ENCODE peak calls at places on chromosomes 13 and 19, in eight cellular contexts. One of them, this sample, is unnamed.
A peak's percentile ranks its signal among the peaks of the same experiment; 100 is the strongest.

GRCh38 chr19:17680235-17680722 is 7.9 kb downstream of the UNC13A start:
- DNase-seq in fibroblast of the aortic adventitia: peak; percentile 62
- DNase-seq in AG04449: no peak
- DNase-seq in neural progenitor cell: peak; percentile 67
- DNase-seq in HFF-Myc: no peak
- DNase-seq in cardiac fibroblast: peak; percentile 69
- DNase-seq in heart right ventricle: peak; percentile 88
- DNase-seq in tibial artery: peak; percentile 94
- DNase-seq in this sample: peak; percentile 16

GRCh38 chr13:31246918-31247317 is 47.1 kb downstream of the B3GLCT start:
- DNase-seq in fibroblast of the aortic adventitia: no peak
- DNase-seq in AG04449: no peak
- DNase-seq in neural progenitor cell: no peak
- DNase-seq in HFF-Myc: no peak
- DNase-seq in cardiac fibroblast: no peak
- DNase-seq in heart right ventricle: no peak
- DNase-seq in tibial artery: no peak
- DNase-seq in this sample: no peak

GRCh38 chr13:99425485-99426341 is 75.6 kb upstream of the TM9SF2 start:
- DNase-seq in fibroblast of the aortic adventitia: no peak
- DNase-seq in AG04449: no peak
- DNase-seq in neural progenitor cell: no peak
- DNase-seq in HFF-Myc: no peak
- DNase-seq in cardiac fibroblast: no peak
- DNase-seq in heart right ventricle: no peak
- DNase-seq in tibial artery: no peak
- DNase-seq in this sample: no peak

GRCh38 chr19:15464394-15465385 is at the start of gene RASAL3:
- DNase-seq in fibroblast of the aortic adventitia: peak; percentile 43
- DNase-seq in AG04449: no peak
- DNase-seq in neural progenitor cell: no peak
- DNase-seq in HFF-Myc: no peak
- DNase-seq in cardiac fibroblast: peak; percentile 15
- DNase-seq in heart right ventricle: no peak
- DNase-seq in tibial artery: no peak
- DNase-seq in this sample: no peak

GRCh38 chr13:50577806-50578205 is 265.7 kb downstream of the DLEU7 start:
- DNase-seq in fibroblast of the aortic adventitia: no peak
- DNase-seq in AG04449: no peak
- DNase-seq in neural progenitor cell: no peak
- DNase-seq in HFF-Myc: no peak
- DNase-seq in cardiac fibroblast: no peak
- DNase-seq in heart right ventricle: no peak
- DNase-seq in tibial artery: no peak
- DNase-seq in this sample: no peak

GRCh38 chr19:43760941-43761340 is 6.2 kb upstream of the SMG9 start:
- DNase-seq in fibroblast of the aortic adventitia: no peak
- DNase-seq in AG04449: no peak
- DNase-seq in neural progenitor cell: no peak
- DNase-seq in HFF-Myc: no peak
- DNase-seq in cardiac fibroblast: no peak
- DNase-seq in heart right ventricle: no peak
- DNase-seq in tibial artery: no peak
- DNase-seq in this sample: no peak

GRCh38 chr19:53874384-53874995 is 6.8 kb downstream of the MYADM start:
- DNase-seq in fibroblast of the aortic adventitia: no peak
- DNase-seq in AG04449: no peak
- DNase-seq in neural progenitor cell: no peak
- DNase-seq in HFF-Myc: no peak
- DNase-seq in cardiac fibroblast: no peak
- DNase-seq in heart right ventricle: no peak
- DNase-seq in tibial artery: no peak
- DNase-seq in this sample: no peak

GRCh38 chr19:41392775-41393174 is 4.4 kb downstream of the EXOSC5 start:
- DNase-seq in fibroblast of the aortic adventitia: no peak
- DNase-seq in AG04449: no peak
- DNase-seq in neural progenitor cell: no peak
- DNase-seq in HFF-Myc: no peak
- DNase-seq in cardiac fibroblast: no peak
- DNase-seq in heart right ventricle: no peak
- DNase-seq in tibial artery: no peak
- DNase-seq in this sample: no peak

GRCh38 chr19:34253711-34254551 is 423 bp upstream of the GARRE1 start:
- DNase-seq in fibroblast of the aortic adventitia: peak; percentile 35
- DNase-seq in AG04449: no peak
- DNase-seq in neural progenitor cell: peak; percentile 97
- DNase-seq in HFF-Myc: no peak
- DNase-seq in cardiac fibroblast: no peak
- DNase-seq in heart right ventricle: peak; percentile 90
- DNase-seq in tibial artery: peak; percentile 92
- DNase-seq in this sample: no peak

GRCh38 chr19:47713046-47714021 is at the start of gene EHD2:
- DNase-seq in fibroblast of the aortic adventitia: peak; percentile 78
- DNase-seq in AG04449: no peak
- DNase-seq in neural progenitor cell: peak; percentile 70
- DNase-seq in HFF-Myc: no peak
- DNase-seq in cardiac fibroblast: peak; percentile 89
- DNase-seq in heart right ventricle: peak; percentile 76
- DNase-seq in tibial artery: peak; percentile 90
- DNase-seq in this sample: no peak

GRCh38 chr19:35531291-35531690 is 2.0 kb upstream of the GAPDHS start:
- DNase-seq in fibroblast of the aortic adventitia: no peak
- DNase-seq in AG04449: no peak
- DNase-seq in neural progenitor cell: peak; percentile 43
- DNase-seq in HFF-Myc: no peak
- DNase-seq in cardiac fibroblast: no peak
- DNase-seq in heart right ventricle: no peak
- DNase-seq in tibial artery: no peak
- DNase-seq in this sample: no peak

GRCh38 chr13:97583884-97584497 is 150.0 kb downstream of the RAP2A start:
- DNase-seq in fibroblast of the aortic adventitia: no peak
- DNase-seq in AG04449: no peak
- DNase-seq in neural progenitor cell: no peak
- DNase-seq in HFF-Myc: no peak
- DNase-seq in cardiac fibroblast: no peak
- DNase-seq in heart right ventricle: no peak
- DNase-seq in tibial artery: no peak
- DNase-seq in this sample: no peak

GRCh38 chr19:38665950-38666661 is 18.7 kb downstream of the ACTN4 start:
- DNase-seq in fibroblast of the aortic adventitia: peak; percentile 64
- DNase-seq in AG04449: no peak
- DNase-seq in neural progenitor cell: peak; percentile 85
- DNase-seq in HFF-Myc: no peak
- DNase-seq in cardiac fibroblast: peak; percentile 89
- DNase-seq in heart right ventricle: peak; percentile 86
- DNase-seq in tibial artery: peak; percentile 84
- DNase-seq in this sample: no peak

GRCh38 chr13:25905411-25906010 is 146.3 kb downstream of the SHISA2 start:
- DNase-seq in fibroblast of the aortic adventitia: no peak
- DNase-seq in AG04449: no peak
- DNase-seq in neural progenitor cell: no peak
- DNase-seq in HFF-Myc: no peak
- DNase-seq in cardiac fibroblast: peak; percentile 23
- DNase-seq in heart right ventricle: no peak
- DNase-seq in tibial artery: no peak
- DNase-seq in this sample: no peak

GRCh38 chr19:50550594-50550966 is 17.7 kb downstream of the LRRC4B start:
- DNase-seq in fibroblast of the aortic adventitia: no peak
- DNase-seq in AG04449: no peak
- DNase-seq in neural progenitor cell: no peak
- DNase-seq in HFF-Myc: no peak
- DNase-seq in cardiac fibroblast: no peak
- DNase-seq in heart right ventricle: no peak
- DNase-seq in tibial artery: no peak
- DNase-seq in this sample: no peak
- H3K4me3 ChIP-seq in fibroblast of the aortic adventitia: no peak overlapping the region
- H3K4me3 ChIP-seq in AG04449: no peak overlapping the region
- H3K4me3 ChIP-seq in neural progenitor cell: peak overlapping the region; percentile 65
- H3K4me3 ChIP-seq in HFF-Myc: no peak overlapping the region
- H3K4me3 ChIP-seq in cardiac fibroblast: no peak overlapping the region
- H3K4me3 ChIP-seq in heart right ventricle: peak overlapping the region; percentile 16
- H3K4me3 ChIP-seq in tibial artery: peak overlapping the region; percentile 63
- H3K4me3 ChIP-seq in this sample: no peak overlapping the region

GRCh38 chr19:28244966-28245365 is 968.0 kb downstream of the UQCRFS1 start:
- DNase-seq in fibroblast of the aortic adventitia: no peak
- DNase-seq in AG04449: no peak
- DNase-seq in neural progenitor cell: no peak
- DNase-seq in HFF-Myc: no peak
- DNase-seq in cardiac fibroblast: no peak
- DNase-seq in heart right ventricle: no peak
- DNase-seq in tibial artery: no peak
- DNase-seq in this sample: no peak

GRCh38 chr19:28234637-28235036 is 978.3 kb downstream of the UQCRFS1 start:
- DNase-seq in fibroblast of the aortic adventitia: peak; percentile 16
- DNase-seq in AG04449: no peak
- DNase-seq in neural progenitor cell: no peak
- DNase-seq in HFF-Myc: no peak
- DNase-seq in cardiac fibroblast: peak; percentile 50
- DNase-seq in heart right ventricle: peak; percentile 6
- DNase-seq in tibial artery: no peak
- DNase-seq in this sample: peak; percentile 25

GRCh38 chr19:28242317-28242927 is 970.5 kb downstream of the UQCRFS1 start:
- DNase-seq in fibroblast of the aortic adventitia: peak; percentile 59
- DNase-seq in AG04449: no peak
- DNase-seq in neural progenitor cell: peak; percentile 67
- DNase-seq in HFF-Myc: peak; percentile 12
- DNase-seq in cardiac fibroblast: peak; percentile 65
- DNase-seq in heart right ventricle: peak; percentile 7
- DNase-seq in tibial artery: no peak
- DNase-seq in this sample: no peak

GRCh38 chr19:28235606-28236125 is 977.3 kb downstream of the UQCRFS1 start:
- DNase-seq in fibroblast of the aortic adventitia: no peak
- DNase-seq in AG04449: no peak
- DNase-seq in neural progenitor cell: no peak
- DNase-seq in HFF-Myc: no peak
- DNase-seq in cardiac fibroblast: no peak
- DNase-seq in heart right ventricle: no peak
- DNase-seq in tibial artery: no peak
- DNase-seq in this sample: no peak

DNA sequence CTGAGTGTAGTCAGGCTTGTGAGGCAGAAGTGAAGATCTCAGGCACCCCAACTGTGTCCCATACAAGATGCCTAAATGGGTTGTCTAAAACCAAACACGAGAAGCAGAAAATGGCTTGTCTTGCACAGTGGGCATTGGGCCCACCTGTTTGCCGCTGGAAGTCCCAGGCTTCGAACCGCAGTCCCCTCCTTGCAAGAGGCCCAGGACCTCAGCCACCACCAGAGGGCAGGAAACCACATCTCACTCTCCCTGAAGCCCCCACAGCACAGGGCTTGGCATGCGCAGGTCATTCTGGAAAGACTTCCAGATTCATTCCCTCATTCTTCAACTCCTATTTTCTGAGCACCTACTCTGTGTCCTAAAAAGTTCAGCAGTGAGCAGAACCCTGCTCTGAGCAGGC is 973.7 kb downstream of the UQCRFS1 start:
- DNase-seq in fibroblast of the aortic adventitia: peak; percentile 3
- DNase-seq in AG04449: no peak
- DNase-seq in neural progenitor cell: peak; percentile 69
- DNase-seq in HFF-Myc: no peak
- DNase-seq in cardiac fibroblast: peak; percentile 21
- DNase-seq in heart right ventricle: no peak
- DNase-seq in tibial artery: no peak
- DNase-seq in this sample: no peak
- TF ChIP-seq CTCF in fibroblast of the aortic adventitia: peak; percentile 23
- TF ChIP-seq CTCF in AG04449: no peak
- TF ChIP-seq CTCF in neural progenitor cell: peak; percentile 68
- TF ChIP-seq CTCF in HFF-Myc: peak; percentile 43
- TF ChIP-seq CTCF in cardiac fibroblast: peak; percentile 16
- TF ChIP-seq CTCF in heart right ventricle: peak; percentile 10
- TF ChIP-seq CTCF in tibial artery: no peak
- TF ChIP-seq CTCF in this sample: peak; percentile 37

DNA sequence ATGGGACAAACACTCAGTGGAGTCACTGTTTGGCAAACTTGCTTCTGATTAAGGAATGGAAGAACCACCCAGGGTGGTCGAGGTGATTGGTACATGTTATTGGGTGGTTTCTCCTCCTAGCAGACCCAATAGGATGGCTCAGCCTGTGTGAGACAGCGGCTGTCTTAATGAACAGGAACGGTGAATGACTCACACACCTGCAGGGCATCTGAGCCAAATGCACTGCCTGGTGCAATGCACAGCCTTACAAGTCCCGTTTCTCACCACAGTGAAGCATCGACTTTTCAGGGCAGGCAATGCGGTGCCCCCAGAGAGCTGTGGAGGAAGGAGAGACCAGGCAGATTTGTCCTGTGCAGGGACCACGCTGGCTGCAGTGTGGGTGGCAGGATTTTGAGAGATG is 238.5 kb downstream of the FGF9 start:
- DNase-seq in fibroblast of the aortic adventitia: no peak
- DNase-seq in AG04449: no peak
- DNase-seq in neural progenitor cell: no peak
- DNase-seq in HFF-Myc: no peak
- DNase-seq in cardiac fibroblast: no peak
- DNase-seq in heart right ventricle: no peak
- DNase-seq in tibial artery: no peak
- DNase-seq in this sample: no peak
- H3K4me3 ChIP-seq in fibroblast of the aortic adventitia: no peak overlapping the region
- H3K4me3 ChIP-seq in AG04449: no peak overlapping the region
- H3K4me3 ChIP-seq in neural progenitor cell: no peak overlapping the region
- H3K4me3 ChIP-seq in HFF-Myc: no peak overlapping the region
- H3K4me3 ChIP-seq in cardiac fibroblast: no peak overlapping the region
- H3K4me3 ChIP-seq in heart right ventricle: no peak overlapping the region
- H3K4me3 ChIP-seq in tibial artery: no peak overlapping the region
- H3K4me3 ChIP-seq in this sample: no peak overlapping the region

GRCh38 chr13:38086721-38087120 is 217.1 kb upstream of the TRPC4 start:
- DNase-seq in fibroblast of the aortic adventitia: no peak
- DNase-seq in AG04449: no peak
- DNase-seq in neural progenitor cell: no peak
- DNase-seq in HFF-Myc: no peak
- DNase-seq in cardiac fibroblast: no peak
- DNase-seq in heart right ventricle: no peak
- DNase-seq in tibial artery: no peak
- DNase-seq in this sample: no peak
- TF ChIP-seq CTCF in fibroblast of the aortic adventitia: no peak
- TF ChIP-seq CTCF in AG04449: no peak
- TF ChIP-seq CTCF in neural progenitor cell: no peak
- TF ChIP-seq CTCF in HFF-Myc: no peak
- TF ChIP-seq CTCF in cardiac fibroblast: no peak
- TF ChIP-seq CTCF in heart right ventricle: no peak
- TF ChIP-seq CTCF in tibial artery: no peak
- TF ChIP-seq CTCF in this sample: no peak